ENCODE peak calls at places on chromosomes 11 and 22, in four cellular contexts. C is mucosa of descending colon, Z is ovary, G is Caco-2. D is an unnamed sample.

GRCh38 chr22:36234919-36235318 is 4.4 kb downstream of the APOL2 start:
- DNase-seq in C (no peak), Z (no peak), G (no peak), D (no peak)

GRCh38 chr11:12674936-12675696 is 895 bp downstream of the TEAD1 start:
- DNase-seq in G (peak), C (peak), Z (peak), D (no peak)

GRCh38 chr22:47862394-47862793 is 1099.9 kb downstream of the TBC1D22A start:
- DNase-seq in C (no peak), Z (no peak), G (no peak), D (no peak)

GRCh38 chr11:4480577-4481539 is 1.6 kb upstream of the OR52K1 start:
- DNase-seq in G (no peak), Z (no peak), C (no peak), D (peak)

GRCh38 chr11:75268626-75269366 is 28.2 kb downstream of the TPBGL start:
- DNase-seq in G (no peak), C (peak), Z (no peak), D (no peak)

GRCh38 chr11:69588270-69588669 is 52.7 kb upstream of the CCND1 start:
- DNase-seq in Z (no peak), G (peak), C (no peak), D (no peak)

GRCh38 chr11:69101792-69102152 is 53.0 kb downstream of the TPCN2 start:
- DNase-seq in C (no peak), Z (no peak), G (no peak), D (no peak)

GRCh38 chr11:10568486-10568941 is at the start of gene LYVE1:
- DNase-seq in C (no peak), G (no peak), Z (peak), D (no peak)

GRCh38 chr11:79570104-79570503 is 129.3 kb upstream of the TENM4 start:
- DNase-seq in G (no peak), C (no peak), Z (no peak), D (no peak)

GRCh38 chr11:86183694-86184093 is 60.9 kb upstream of the EED start:
- DNase-seq in Z (no peak), C (no peak), G (no peak), D (peak)

GRCh38 chr11:9274499-9275228 is 9.5 kb upstream of the DENND5A start:
- DNase-seq in Z (no peak), C (no peak), G (no peak), D (no peak)

GRCh38 chr22:17606472-17606871 is 22.1 kb downstream of the ATP6V1E1 start:
- DNase-seq in Z (no peak), G (no peak), C (no peak), D (no peak)

GRCh38 chr11:35012467-35013191 is 96.2 kb downstream of the PDHX start:
- DNase-seq in G (no peak), C (no peak), Z (no peak), D (no peak)

GRCh38 chr22:44271010-44271500 is 41.7 kb downstream of the SHISAL1 start:
- DNase-seq in C (peak), G (no peak), Z (no peak), D (no peak)

GRCh38 chr11:2788751-2789140 is 89.0 kb upstream of the KCNQ1OT1 start:
- DNase-seq in C (peak), G (no peak), Z (no peak), D (no peak)

GRCh38 chr11:3807856-3808845 is at the start of gene PGAP2:
- DNase-seq in G (peak), C (peak), Z (peak), D (peak)

GRCh38 chr11:118980191-118980881 is 8.8 kb downstream of the FOXR1 start:
- DNase-seq in C (no peak), G (no peak), Z (no peak), D (no peak)

GRCh38 chr22:46537221-46537945 is at the start of gene CELSR1:
- DNase-seq in Z (no peak), G (peak), C (peak), D (peak)

DNA sequence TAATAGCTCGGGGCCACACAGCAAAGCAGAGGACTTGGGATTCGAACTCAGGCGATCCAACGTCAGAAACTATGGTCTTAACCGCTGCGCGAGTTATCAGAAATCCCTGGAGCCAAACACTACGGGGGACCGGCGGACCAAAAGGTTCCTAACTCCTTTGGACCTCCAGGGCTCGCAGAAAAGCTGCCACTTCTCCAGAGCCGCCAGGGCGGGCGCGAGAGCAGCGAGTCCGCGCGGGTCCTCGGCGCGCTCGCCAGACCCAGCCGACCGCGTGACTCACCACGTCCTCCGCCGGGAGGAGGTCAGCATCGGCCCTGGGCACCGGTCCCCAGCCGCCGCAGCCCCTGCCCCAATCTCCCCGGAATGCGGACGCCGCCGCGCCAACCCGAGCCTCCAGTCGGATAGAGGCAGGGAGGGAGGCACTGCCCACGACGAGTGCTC is 6.0 kb upstream of the ALX4 start:
- DNase-seq in C (no peak), Z (no peak), G (no peak), D (no peak)
- H3K4me3 ChIP-seq in C (no peak), Z (peak), G (no peak), D (no peak)

GRCh38 chr11:64649304-64649703 is 58.3 kb downstream of the SLC22A12 start:
- DNase-seq in Z (peak), C (no peak), G (peak), D (peak)
- H3K4me3 ChIP-seq in Z (no peak), C (no peak), G (no peak), D (no peak)

GRCh38 chr11:62108017-62108750 is 15.6 kb upstream of the INCENP start:
- DNase-seq in C (no peak), G (peak), Z (no peak), D (peak)

GRCh38 chr11:62104001-62104400 is 19.8 kb upstream of the INCENP start:
- DNase-seq in Z (no peak), C (no peak), G (no peak), D (no peak)

GRCh38 chr11:62104816-62105610 is 18.8 kb upstream of the INCENP start:
- DNase-seq in G (no peak), C (no peak), Z (peak), D (no peak)

GRCh38 chr11:62103141-62103540 is 20.7 kb upstream of the INCENP start:
- DNase-seq in Z (no peak), C (no peak), G (no peak), D (no peak)

GRCh38 chr11:62105611-62106245 is 18.1 kb upstream of the INCENP start:
- DNase-seq in Z (no peak), C (no peak), G (no peak), D (no peak)
- H3K4me3 ChIP-seq in Z (peak), C (no peak), G (no peak), D (no peak)

GRCh38 chr11:112590778-112591177 is 330.1 kb upstream of the PLET1 start:
- DNase-seq in G (no peak), Z (no peak), C (no peak), D (no peak)

GRCh38 chr11:112597290-112597689 is 336.6 kb upstream of the PLET1 start:
- DNase-seq in G (no peak), C (no peak), Z (no peak), D (no peak)

GRCh38 chr11:112596324-112596723 is 335.7 kb upstream of the PLET1 start:
- DNase-seq in G (no peak), Z (no peak), C (no peak), D (no peak)

GRCh38 chr11:112589132-112589531 is 328.5 kb upstream of the PLET1 start:
- DNase-seq in Z (no peak), C (no peak), G (no peak), D (no peak)

DNA sequence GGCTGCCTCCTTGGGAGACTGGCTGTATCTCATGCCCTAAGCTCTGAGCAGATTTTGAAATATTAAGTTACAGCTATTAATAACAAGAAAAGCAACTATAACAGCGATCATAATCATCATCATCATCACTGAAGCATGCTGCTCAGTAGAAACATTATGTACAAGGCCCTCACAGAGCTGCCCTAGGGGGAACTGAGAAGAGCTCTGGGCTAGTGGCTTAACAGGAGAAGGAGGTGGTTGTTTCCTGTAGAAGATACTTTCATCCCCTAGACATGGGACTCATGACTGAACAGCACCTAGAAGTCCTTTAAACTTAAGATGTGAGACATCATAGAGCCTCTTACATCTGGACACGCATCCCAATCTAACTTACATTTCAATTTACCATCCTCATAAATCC is 332.8 kb upstream of the PLET1 start:
- DNase-seq in Z (no peak), C (no peak), G (no peak), D (no peak)
- H3K4me3 ChIP-seq in Z (no peak), C (no peak), G (no peak), D (no peak)

GRCh38 chr11:102220728-102221467 is 96.4 kb upstream of the BIRC3 start:
- DNase-seq in G (no peak), Z (no peak), C (no peak), D (no peak)
- H3K4me3 ChIP-seq in G (no peak), Z (no peak), C (no peak), D (no peak)